ENCODE peak calls at places on chromosome 9, in four cellular contexts. S, C, E and W are unnamed samples.
A peak's percentile ranks its signal among the peaks of the same experiment; 100 is the strongest.

GRCh38 chr9:28868224-28868623 is 1294.9 kb upstream of the C9orf72 start:
- DNase-seq in C (no peak), E (no peak), S (no peak), W (no peak)

GRCh38 chr9:89467278-89467625 is 30.7 kb downstream of the SEMA4D start:
- DNase-seq in S (no peak), E (no peak), C (no peak), W (no peak)

GRCh38 chr9:128979111-128979510 is 31.6 kb downstream of the NUP188 start:
- DNase-seq in E (no peak), C (no peak), S (no peak), W (no peak)

GRCh38 chr9:121564861-121565260 is 65.2 kb upstream of the GGTA1 start:
- DNase-seq in C (no peak), S (no peak), E (no peak), W (no peak)

GRCh38 chr9:35000535-35001284 is 11.2 kb downstream of the DNAJB5 start:
- DNase-seq in E (no peak), C (no peak), S (no peak), W (no peak)

GRCh38 chr9:85900504-85901201 is 40.3 kb upstream of the NAA35 start:
- DNase-seq in S (peak; percentile 38), C (peak; percentile 9), E (peak; percentile 18), W (no peak)

GRCh38 chr9:93875330-93875729 is 79.8 kb downstream of the BARX1 start:
- DNase-seq in E (no peak), C (no peak), S (no peak), W (no peak)

GRCh38 chr9:36817160-36817834 is 216.8 kb downstream of the PAX5 start:
- DNase-seq in E (no peak), C (no peak), S (no peak), W (no peak)

GRCh38 chr9:125966959-125967711 is 220.0 kb downstream of the PBX3 start:
- DNase-seq in S (no peak), E (no peak), C (no peak), W (no peak)